ENCODE peak calls at places on chromosomes 2 and 18, in five cellular contexts. Q is stimulated activated CD8-positive, alpha-beta memory T cell treated with anti-CD3 and anti-CD28 coated beads, Interleukin-12 subunit alpha, Interleukin-12 subunit beta, amount 100 ng/mL, for 4 hours; G is HFFc6; V is A172; N is ovary. U is an unnamed sample.

GRCh38 chr18:69484699-69485396 is 84.2 kb downstream of the DOK6 start:
- DNase-seq in Q (no peak), G (no peak), V (peak), N (no peak), U (peak)

GRCh38 chr2:62527478-62528210 is 21.6 kb upstream of the TMEM17 start:
- DNase-seq in Q (no peak), G (peak), V (no peak), N (no peak), U (no peak)

GRCh38 chr2:9811679-9812511 is 31.4 kb upstream of the TAF1B start:
- DNase-seq in Q (no peak), G (no peak), V (no peak), N (no peak), U (no peak)

GRCh38 chr2:216389565-216389964 is 17.3 kb upstream of the MARCHF4 start:
- DNase-seq in Q (no peak), G (no peak), V (no peak), N (no peak), U (peak)

GRCh38 chr2:171598713-171599319 is 76.5 kb downstream of the CYBRD1 start:
- DNase-seq in Q (peak), G (peak), V (peak), N (no peak), U (peak)

GRCh38 chr18:39647627-39648502 is 2082.3 kb upstream of the CELF4 start:
- DNase-seq in Q (no peak), G (peak), V (peak), N (no peak), U (peak)

GRCh38 chr2:210461401-210461800 is 15.2 kb downstream of the LANCL1 start:
- DNase-seq in Q (no peak), G (no peak), V (no peak), N (no peak), U (no peak)

GRCh38 chr2:120014231-120014990 is 1.5 kb downstream of the EPB41L5 start:
- DNase-seq in Q (no peak), G (no peak), V (no peak), N (no peak), U (no peak)

GRCh38 chr2:222708274-222708710 is 36.8 kb downstream of the MOGAT1 start:
- DNase-seq in Q (peak), G (peak), V (peak), N (peak), U (no peak)

GRCh38 chr2:60972889-60973656 is 44.4 kb upstream of the PEX13 start:
- DNase-seq in Q (no peak), G (no peak), V (no peak), N (no peak), U (no peak)

GRCh38 chr18:80196528-80197320 is 50.6 kb downstream of the PARD6G start:
- DNase-seq in Q (no peak), G (peak), V (no peak), N (no peak), U (no peak)

GRCh38 chr2:135733045-135733444 is 8.6 kb upstream of the UBXN4 start:
- DNase-seq in Q (no peak), G (no peak), V (no peak), N (no peak), U (no peak)

GRCh38 chr18:28457784-28458183 is 280.9 kb upstream of the CDH2 start:
- DNase-seq in Q (no peak), G (no peak), V (no peak), N (no peak), U (no peak)

GRCh38 chr2:155412599-155412998 is 714.1 kb downstream of the KCNJ3 start:
- DNase-seq in Q (no peak), G (no peak), V (no peak), N (no peak), U (no peak)

GRCh38 chr2:201953880-201954279 is 79.8 kb upstream of the FZD7 start:
- DNase-seq in Q (no peak), G (no peak), V (no peak), N (no peak), U (no peak)

GRCh38 chr2:191942114-191943103 is 95.5 kb upstream of the CAVIN2 start:
- DNase-seq in Q (no peak), G (peak), V (no peak), N (no peak), U (no peak)

GRCh38 chr2:187461294-187462261 is 13.5 kb upstream of the CALCRL start:
- DNase-seq in Q (no peak), G (no peak), V (no peak), N (peak), U (no peak)